ENCODE peak calls at places on chromosomes 2 and 18, in seven cellular contexts. V is spleen, P is upper lobe of right lung, H is hepatocyte, Q is colonic mucosa, W is tibial artery, O is Peyer's patch. Z is an unnamed sample. For H3K9me3 and H3K4me1, the result is how much of the 10 kb centered on the place peaks cover.

GRCh38 chr2:48365476-48365875 is 164.5 kb upstream of the STON1 start:
- DNase-seq in P (no peak), W (no peak), Q (no peak), H (no peak), V (no peak), O (no peak), Z (no peak)

GRCh38 chr2:96116424-96116878 is at the start of gene ADRA2B:
- DNase-seq in W (no peak), P (peak), Q (peak), H (peak), V (peak), O (peak), Z (no peak)

GRCh38 chr2:4024561-4024960 is 321.2 kb downstream of the DCDC2C start:
- DNase-seq in O (no peak), Q (no peak), H (no peak), V (no peak), W (no peak), P (no peak), Z (no peak)

GRCh38 chr18:23853448-23854210 is 160.9 kb upstream of the TTC39C start:
- DNase-seq in O (no peak), P (no peak), V (no peak), W (no peak), Q (no peak), H (no peak), Z (no peak)

GRCh38 chr2:51013060-51013746 is 18.7 kb downstream of the NRXN1 start:
- DNase-seq in Q (peak), P (peak), O (no peak), W (no peak), V (no peak), H (peak), Z (no peak)

GRCh38 chr2:230219419-230220331 is at the start of gene SP110:
- DNase-seq in Q (peak), P (peak), W (peak), H (peak), V (peak), O (peak), Z (peak)

GRCh38 chr2:205885492-205886099 is 200.4 kb downstream of the INO80D start:
- DNase-seq in W (peak), O (peak), Q (peak), H (peak), V (peak), P (peak), Z (peak)

GRCh38 chr2:40213616-40214015 is 238.3 kb downstream of the SLC8A1 start:
- DNase-seq in H (no peak), P (no peak), O (no peak), Q (no peak), W (no peak), V (no peak), Z (no peak)

GRCh38 chr2:32558492-32558891 is 69.4 kb upstream of the TTC27 start:
- DNase-seq in H (no peak), Q (no peak), O (no peak), V (no peak), W (no peak), P (no peak), Z (no peak)

GRCh38 chr2:160956243-160956802 is 203.9 kb upstream of the TANK start:
- DNase-seq in P (no peak), W (peak), O (no peak), H (no peak), Q (peak), V (no peak), Z (peak)

GRCh38 chr2:96816836-96817702 is 1.0 kb downstream of the CNNM3 start:
- DNase-seq in W (no peak), P (no peak), H (no peak), O (no peak), V (peak), Q (no peak), Z (no peak)

GRCh38 chr2:175234650-175235049 is 53.1 kb upstream of the ATP5MC3 start:
- DNase-seq in P (no peak), O (no peak), V (no peak), Q (no peak), W (no peak), H (no peak), Z (no peak)

GRCh38 chr2:16774980-16775963 is 109.6 kb upstream of the CYRIA start:
- DNase-seq in Q (no peak), P (no peak), V (no peak), W (no peak), O (no peak), H (peak), Z (no peak)

GRCh38 chr2:75200140-75200985 is 1.0 kb upstream of the TACR1 start:
- DNase-seq in Q (no peak), H (peak), W (no peak), P (peak), V (peak), O (no peak), Z (no peak)

GRCh38 chr2:152336854-152337510 is 2.0 kb downstream of the FMNL2 start:
- DNase-seq in P (no peak), H (peak), Q (peak), V (no peak), O (peak), W (peak), Z (peak)

GRCh38 chr2:240369725-240370585 is 65.5 kb upstream of the GPC1 start:
- DNase-seq in O (no peak), W (peak), Q (peak), H (peak), P (peak), V (no peak), Z (peak)

GRCh38 chr2:61715501-61715900 is 138.4 kb downstream of the FAM161A start:
- DNase-seq in P (no peak), Q (no peak), H (no peak), O (no peak), V (no peak), W (no peak), Z (no peak)

GRCh38 chr18:37392648-37393047 is 172.9 kb downstream of the CELF4 start:
- DNase-seq in Q (no peak), O (no peak), V (no peak), H (no peak), W (no peak), P (no peak), Z (no peak)

GRCh38 chr18:61833387-61833786 is 59.4 kb downstream of the RNF152 start:
- DNase-seq in Q (no peak), W (no peak), P (no peak), O (no peak), H (no peak), V (no peak), Z (no peak)

DNA sequence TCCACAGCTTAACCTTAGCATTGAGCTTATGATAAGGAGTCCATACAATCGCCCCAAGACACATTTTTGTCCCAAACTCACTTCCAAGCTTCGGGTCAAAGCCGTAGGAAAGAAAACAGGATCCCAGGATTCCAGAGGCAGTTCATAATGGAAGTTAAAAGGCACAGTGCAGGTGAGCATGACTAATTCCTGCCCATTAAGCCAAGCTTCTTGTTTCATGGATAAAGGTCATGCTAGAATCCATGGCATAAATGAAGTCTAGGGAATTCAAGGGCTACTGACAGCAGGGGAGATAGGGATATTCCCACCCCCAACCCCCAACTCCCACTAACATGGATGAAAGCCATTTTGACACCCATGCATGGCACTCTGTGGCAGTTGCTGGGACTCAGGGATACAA is 10.2 kb upstream of the INPP4A start:
- DNase-seq in H (no peak), Q (no peak), P (no peak), O (no peak), W (no peak), V (no peak), Z (no peak)
- H3K9me3 ChIP-seq in H (under half), Q (under half), P (under half), O (under half), W (under half), V (under half), Z (under half)

DNA sequence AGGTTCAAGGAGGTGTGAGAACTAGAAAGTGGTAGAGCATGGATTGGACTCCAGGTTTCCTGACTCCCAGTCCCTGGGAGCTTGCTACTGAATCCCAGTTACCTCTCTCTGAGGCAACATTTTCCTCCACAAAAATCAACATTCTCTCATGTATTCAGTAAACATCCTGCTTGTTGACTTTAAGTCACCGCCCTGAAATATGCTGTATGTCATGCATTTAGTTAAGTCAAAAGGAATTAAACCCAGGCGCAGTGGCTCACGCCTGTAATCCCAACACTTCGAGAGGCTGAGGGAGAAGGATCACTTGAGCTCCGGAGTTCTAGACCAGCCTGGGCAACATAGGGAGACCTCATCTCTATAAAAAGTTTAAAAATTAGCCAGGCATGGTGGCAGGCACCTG is 3.8 kb downstream of the MATN3 start:
- DNase-seq in W (no peak), Q (no peak), O (no peak), P (no peak), H (peak), V (no peak), Z (no peak)
- H3K4me1 ChIP-seq in W (under half), Q (under half), O (under half), P (under half), H (under half), V (under half), Z (under half)

DNA sequence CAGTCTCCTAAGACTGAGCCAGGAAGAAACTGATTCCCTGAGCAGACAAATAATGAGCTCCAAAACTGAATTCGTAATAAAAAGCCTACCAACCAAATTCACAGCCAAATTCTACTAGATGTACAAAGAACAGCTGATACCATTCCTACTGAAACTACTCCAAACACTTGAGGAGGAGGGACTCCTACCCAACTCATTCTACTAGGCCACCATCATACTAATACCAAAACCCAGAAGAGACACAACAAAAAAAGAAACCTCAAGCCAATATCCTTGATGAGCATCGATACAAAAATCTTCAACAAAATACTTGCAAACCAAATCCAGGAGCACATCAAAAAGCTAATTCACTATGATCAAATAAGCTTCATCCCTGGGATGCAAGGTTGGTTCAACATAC is 20.0 kb downstream of the RNU4ATAC start:
- DNase-seq in Q (no peak), P (no peak), V (no peak), W (no peak), O (no peak), H (no peak), Z (no peak)
- H3K9me3 ChIP-seq in Q (under half), P (under half), V (under half), W (under half), O (under half), H (under half), Z (under half)

DNA sequence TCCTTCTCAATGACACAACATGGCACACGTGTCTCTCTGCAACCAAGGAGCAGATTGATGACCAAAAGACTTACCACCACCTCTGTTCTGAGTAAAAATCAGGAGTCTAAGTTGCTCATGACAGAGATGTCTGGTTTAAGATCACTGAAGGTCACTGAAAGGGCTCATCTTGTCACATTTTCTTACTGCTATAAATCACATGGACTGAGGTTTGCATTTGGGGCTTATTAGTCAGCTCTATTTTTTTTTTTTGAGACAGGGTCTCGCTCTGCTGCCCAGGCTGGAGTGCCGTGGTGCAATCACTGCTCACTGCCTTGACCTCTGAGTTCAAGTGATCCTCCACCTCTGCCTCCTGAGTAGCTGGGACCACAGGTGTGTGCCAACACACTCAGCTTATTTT is 19.4 kb downstream of the CFLAR start:
- DNase-seq in H (no peak), Q (no peak), W (no peak), P (no peak), V (no peak), O (peak), Z (no peak)
- H3K4me1 ChIP-seq in H (under half), Q (under half), W (under half), P (half or more), V (under half), O (under half), Z (under half)

GRCh38 chr18:71426441-71426840 is 1117.7 kb downstream of the CBLN2 start:
- DNase-seq in Q (no peak), O (no peak), H (no peak), W (no peak), V (no peak), P (no peak), Z (no peak)

GRCh38 chr18:71431689-71432088 is 1112.5 kb downstream of the CBLN2 start:
- DNase-seq in V (no peak), W (no peak), P (no peak), Q (no peak), H (no peak), O (no peak), Z (no peak)

DNA sequence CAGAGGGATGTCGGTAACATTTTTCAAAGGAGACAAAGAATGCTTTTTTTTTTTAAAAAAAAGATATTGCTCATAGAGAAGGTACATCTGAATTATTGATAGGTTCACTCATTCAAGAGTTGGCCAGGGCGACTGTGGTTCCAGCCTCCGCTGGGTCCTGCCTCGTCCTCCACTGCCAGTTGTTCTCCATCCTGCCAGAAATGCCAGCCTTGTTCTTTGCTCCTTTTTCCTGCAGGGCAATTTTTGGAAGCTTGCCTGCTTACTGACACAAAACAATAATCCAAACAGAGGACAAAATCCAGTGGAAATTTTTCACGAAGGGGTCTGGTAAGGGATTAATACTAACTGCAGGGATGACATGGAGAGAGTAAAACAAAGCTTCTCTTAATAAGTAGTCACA is 1113.0 kb downstream of the CBLN2 start:
- DNase-seq in P (no peak), H (no peak), V (no peak), O (no peak), W (no peak), Q (no peak), Z (no peak)
- H3K9me3 ChIP-seq in P (under half), H (under half), V (under half), O (under half), W (under half), Q (under half), Z (under half)

GRCh38 chr2:177599072-177599688 is 206.6 kb downstream of the AGPS start:
- DNase-seq in V (no peak), H (no peak), W (no peak), P (no peak), Q (no peak), O (no peak), Z (no peak)
- H3K4me1 ChIP-seq in V (under half), H (under half), W (under half), P (under half), Q (under half), O (under half), Z (under half)

GRCh38 chr2:115292742-115293141 is 850.3 kb downstream of the DPP10 start:
- DNase-seq in Q (no peak), P (no peak), H (no peak), V (no peak), W (no peak), O (no peak), Z (no peak)
- H3K9me3 ChIP-seq in Q (under half), P (under half), H (under half), V (under half), W (under half), O (under half), Z (under half)

DNA sequence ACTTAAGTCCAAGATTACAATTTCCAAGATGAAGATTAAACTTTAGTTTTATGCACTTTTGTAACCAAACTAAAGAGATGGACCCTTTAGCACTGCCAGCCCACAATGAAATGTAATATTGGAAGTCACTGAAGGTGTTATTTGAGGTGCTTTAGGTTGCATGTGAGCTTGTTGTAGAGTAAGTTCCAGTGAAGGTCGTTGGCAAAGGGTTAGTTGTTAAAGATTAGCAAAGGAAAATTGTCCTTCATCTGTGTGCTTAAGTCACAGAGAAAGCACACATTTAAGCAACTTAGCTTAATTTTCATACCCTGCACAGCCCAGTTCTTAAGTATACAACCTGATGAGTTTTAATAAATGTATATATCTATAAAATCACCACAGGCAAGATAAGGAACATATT is 46.7 kb downstream of the MGAT5 start:
- DNase-seq in P (no peak), H (no peak), Q (no peak), V (no peak), O (no peak), W (no peak), Z (no peak)
- H3K4me1 ChIP-seq in P (under half), H (under half), Q (under half), V (under half), O (under half), W (under half), Z (under half)

DNA sequence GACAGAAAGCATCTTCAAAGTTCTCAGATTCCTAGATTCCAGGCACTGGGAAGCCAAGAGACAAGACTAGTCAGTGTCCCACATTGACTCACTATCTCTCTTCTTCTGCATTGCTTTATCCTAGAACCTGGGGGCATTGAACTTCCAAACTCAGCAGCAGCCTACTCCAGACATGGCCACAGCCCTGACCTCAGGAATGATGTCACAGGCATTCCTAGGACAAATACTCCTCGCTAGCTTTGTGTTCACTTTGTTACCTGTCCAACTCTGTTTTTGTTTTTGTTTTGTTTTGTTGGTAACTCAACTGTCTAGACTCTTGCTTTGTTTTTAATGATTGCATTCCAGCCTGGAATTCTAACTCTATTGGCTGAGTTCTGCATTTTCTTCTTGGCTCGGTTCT is 449.3 kb upstream of the SPHKAP start:
- DNase-seq in P (no peak), W (no peak), O (no peak), V (no peak), Q (no peak), H (no peak), Z (no peak)
- H3K9me3 ChIP-seq in P (under half), W (under half), O (under half), V (under half), Q (under half), H (under half), Z (under half)

GRCh38 chr2:38751043-38751846 is at the start of gene SRSF7:
- DNase-seq in H (peak), P (peak), Q (peak), O (peak), V (peak), W (peak), Z (peak)
- H3K4me1 ChIP-seq in H (under half), P (under half), Q (under half), O (under half), V (under half), W (under half), Z (under half)